ENCODE peak calls at places on chromosomes 6 and 20, in nine cellular contexts. One of them, this sample, is unnamed.

GRCh38 chr6:147986891-147987290 is 355.7 kb upstream of the SASH1 start:
- DNase-seq in SK-N-SH: no peak
- DNase-seq in upper lobe of right lung: no peak
- DNase-seq in HepG2: no peak
- DNase-seq in HFFc6: no peak
- DNase-seq in breast epithelium: no peak
- DNase-seq in astrocyte of the cerebellum: no peak
- DNase-seq in osteocyte: no peak
- DNase-seq in AG10803: no peak
- DNase-seq in this sample: no peak

GRCh38 chr6:48147101-48147500 is 36.1 kb upstream of the PTCHD4 start:
- DNase-seq in HepG2: no peak
- DNase-seq in osteocyte: no peak
- DNase-seq in SK-N-SH: no peak
- DNase-seq in upper lobe of right lung: no peak
- DNase-seq in HFFc6: no peak
- DNase-seq in breast epithelium: no peak
- DNase-seq in astrocyte of the cerebellum: no peak
- DNase-seq in AG10803: no peak
- DNase-seq in this sample: no peak

GRCh38 chr6:30748851-30749540 is 4.6 kb upstream of the IER3 start:
- DNase-seq in osteocyte: no peak
- DNase-seq in HepG2: peak
- DNase-seq in HFFc6: no peak
- DNase-seq in SK-N-SH: no peak
- DNase-seq in astrocyte of the cerebellum: no peak
- DNase-seq in AG10803: peak
- DNase-seq in breast epithelium: no peak
- DNase-seq in upper lobe of right lung: no peak
- DNase-seq in this sample: peak

GRCh38 chr20:49699200-49699992 is 14.3 kb downstream of the B4GALT5 start:
- DNase-seq in breast epithelium: no peak
- DNase-seq in HepG2: no peak
- DNase-seq in SK-N-SH: no peak
- DNase-seq in AG10803: no peak
- DNase-seq in HFFc6: peak
- DNase-seq in astrocyte of the cerebellum: no peak
- DNase-seq in upper lobe of right lung: no peak
- DNase-seq in osteocyte: no peak
- DNase-seq in this sample: peak

GRCh38 chr6:24927985-24928735 is 7.6 kb downstream of the RIPOR2 start:
- DNase-seq in osteocyte: no peak
- DNase-seq in AG10803: no peak
- DNase-seq in HepG2: no peak
- DNase-seq in astrocyte of the cerebellum: peak
- DNase-seq in SK-N-SH: no peak
- DNase-seq in upper lobe of right lung: no peak
- DNase-seq in breast epithelium: no peak
- DNase-seq in HFFc6: peak
- DNase-seq in this sample: no peak

GRCh38 chr6:20845592-20845991 is 311.3 kb downstream of the CDKAL1 start:
- DNase-seq in breast epithelium: no peak
- DNase-seq in SK-N-SH: no peak
- DNase-seq in upper lobe of right lung: no peak
- DNase-seq in AG10803: no peak
- DNase-seq in astrocyte of the cerebellum: no peak
- DNase-seq in HepG2: no peak
- DNase-seq in HFFc6: no peak
- DNase-seq in osteocyte: no peak
- DNase-seq in this sample: no peak

GRCh38 chr20:64001607-64002011 is 20.7 kb downstream of the PRPF6 start:
- DNase-seq in HFFc6: no peak
- DNase-seq in HepG2: no peak
- DNase-seq in AG10803: no peak
- DNase-seq in SK-N-SH: no peak
- DNase-seq in upper lobe of right lung: no peak
- DNase-seq in osteocyte: no peak
- DNase-seq in breast epithelium: no peak
- DNase-seq in astrocyte of the cerebellum: no peak
- DNase-seq in this sample: no peak

GRCh38 chr6:158596861-158597260 is 37.0 kb downstream of the TMEM181 start:
- DNase-seq in osteocyte: no peak
- DNase-seq in SK-N-SH: peak
- DNase-seq in astrocyte of the cerebellum: no peak
- DNase-seq in AG10803: no peak
- DNase-seq in HepG2: no peak
- DNase-seq in upper lobe of right lung: no peak
- DNase-seq in HFFc6: no peak
- DNase-seq in breast epithelium: no peak
- DNase-seq in this sample: no peak

GRCh38 chr6:28789553-28790083 is 134.2 kb downstream of the TRIM27 start:
- DNase-seq in HFFc6: peak
- DNase-seq in breast epithelium: no peak
- DNase-seq in upper lobe of right lung: no peak
- DNase-seq in HepG2: peak
- DNase-seq in osteocyte: no peak
- DNase-seq in SK-N-SH: no peak
- DNase-seq in AG10803: peak
- DNase-seq in astrocyte of the cerebellum: no peak
- DNase-seq in this sample: peak

GRCh38 chr20:51586005-51586440 is 43.5 kb upstream of the NFATC2 start:
- DNase-seq in osteocyte: no peak
- DNase-seq in HFFc6: peak
- DNase-seq in SK-N-SH: no peak
- DNase-seq in AG10803: peak
- DNase-seq in upper lobe of right lung: no peak
- DNase-seq in breast epithelium: no peak
- DNase-seq in astrocyte of the cerebellum: peak
- DNase-seq in HepG2: no peak
- DNase-seq in this sample: peak

GRCh38 chr6:63804381-63804956 is 168.9 kb downstream of the PHF3 start:
- DNase-seq in HepG2: no peak
- DNase-seq in osteocyte: no peak
- DNase-seq in upper lobe of right lung: no peak
- DNase-seq in astrocyte of the cerebellum: peak
- DNase-seq in HFFc6: peak
- DNase-seq in breast epithelium: no peak
- DNase-seq in SK-N-SH: peak
- DNase-seq in AG10803: peak
- DNase-seq in this sample: peak

GRCh38 chr6:74066168-74066871 is 370.3 kb downstream of the CD109 start:
- DNase-seq in AG10803: peak
- DNase-seq in HepG2: no peak
- DNase-seq in upper lobe of right lung: no peak
- DNase-seq in SK-N-SH: no peak
- DNase-seq in astrocyte of the cerebellum: no peak
- DNase-seq in breast epithelium: no peak
- DNase-seq in osteocyte: no peak
- DNase-seq in HFFc6: no peak
- DNase-seq in this sample: peak

GRCh38 chr20:41339957-41340326 is 679 bp upstream of the LPIN3 start:
- DNase-seq in breast epithelium: peak
- DNase-seq in osteocyte: peak
- DNase-seq in AG10803: peak
- DNase-seq in HepG2: peak
- DNase-seq in astrocyte of the cerebellum: no peak
- DNase-seq in SK-N-SH: peak
- DNase-seq in upper lobe of right lung: peak
- DNase-seq in HFFc6: peak
- DNase-seq in this sample: peak
- TF ChIP-seq CTCF in breast epithelium: peak
- TF ChIP-seq CTCF in osteocyte: peak
- TF ChIP-seq CTCF in AG10803: peak
- TF ChIP-seq CTCF in HepG2: peak
- TF ChIP-seq CTCF in astrocyte of the cerebellum: peak
- TF ChIP-seq CTCF in SK-N-SH: peak
- TF ChIP-seq CTCF in upper lobe of right lung: peak
- TF ChIP-seq CTCF in HFFc6: peak
- TF ChIP-seq CTCF in this sample: peak

GRCh38 chr6:146040360-146040759 is 11.5 kb downstream of the GRM1 start:
- DNase-seq in osteocyte: no peak
- DNase-seq in HepG2: no peak
- DNase-seq in breast epithelium: no peak
- DNase-seq in astrocyte of the cerebellum: no peak
- DNase-seq in upper lobe of right lung: no peak
- DNase-seq in HFFc6: no peak
- DNase-seq in AG10803: no peak
- DNase-seq in SK-N-SH: no peak
- DNase-seq in this sample: no peak

DNA sequence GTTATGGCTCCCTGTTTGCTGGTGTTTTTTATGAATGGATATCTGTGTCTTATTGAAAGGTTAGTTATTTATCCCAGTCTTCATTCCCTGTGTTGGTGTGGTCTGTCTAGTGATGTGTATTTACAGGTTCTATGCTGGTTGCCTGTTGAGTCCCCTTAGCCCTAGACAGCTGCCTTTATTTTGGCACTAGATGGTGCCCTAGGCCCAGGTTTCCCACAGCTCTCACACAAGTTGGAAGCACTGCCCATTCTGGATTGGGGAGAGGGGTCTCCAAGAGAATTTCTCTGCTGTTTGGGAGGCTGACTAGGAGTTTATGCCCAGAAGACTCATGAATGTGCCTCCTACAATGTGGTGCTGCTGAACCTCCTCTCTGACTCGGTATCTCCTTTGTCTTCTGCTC is 12.4 kb downstream of the GRM1 start:
- DNase-seq in SK-N-SH: no peak
- DNase-seq in upper lobe of right lung: no peak
- DNase-seq in breast epithelium: no peak
- DNase-seq in AG10803: peak
- DNase-seq in HepG2: peak
- DNase-seq in HFFc6: no peak
- DNase-seq in osteocyte: no peak
- DNase-seq in astrocyte of the cerebellum: peak
- DNase-seq in this sample: peak
- TF ChIP-seq CTCF in SK-N-SH: peak
- TF ChIP-seq CTCF in upper lobe of right lung: peak
- TF ChIP-seq CTCF in breast epithelium: no peak
- TF ChIP-seq CTCF in AG10803: peak
- TF ChIP-seq CTCF in HepG2: peak
- TF ChIP-seq CTCF in HFFc6: no peak
- TF ChIP-seq CTCF in osteocyte: peak
- TF ChIP-seq CTCF in astrocyte of the cerebellum: peak
- TF ChIP-seq CTCF in this sample: peak

GRCh38 chr20:8021541-8022269 is 2.1 kb upstream of the TMX4 start:
- DNase-seq in osteocyte: no peak
- DNase-seq in astrocyte of the cerebellum: no peak
- DNase-seq in HFFc6: no peak
- DNase-seq in breast epithelium: no peak
- DNase-seq in AG10803: no peak
- DNase-seq in upper lobe of right lung: no peak
- DNase-seq in SK-N-SH: no peak
- DNase-seq in HepG2: no peak
- DNase-seq in this sample: no peak

GRCh38 chr20:8018928-8019177 is 708 bp downstream of the TMX4 start:
- DNase-seq in AG10803: peak
- DNase-seq in HepG2: no peak
- DNase-seq in SK-N-SH: no peak
- DNase-seq in HFFc6: no peak
- DNase-seq in osteocyte: no peak
- DNase-seq in upper lobe of right lung: no peak
- DNase-seq in breast epithelium: no peak
- DNase-seq in astrocyte of the cerebellum: no peak
- DNase-seq in this sample: peak

GRCh38 chr20:8019998-8020247 is 362 bp upstream of the TMX4 start:
- DNase-seq in HepG2: no peak
- DNase-seq in breast epithelium: no peak
- DNase-seq in upper lobe of right lung: no peak
- DNase-seq in SK-N-SH: no peak
- DNase-seq in HFFc6: no peak
- DNase-seq in astrocyte of the cerebellum: no peak
- DNase-seq in osteocyte: no peak
- DNase-seq in AG10803: no peak
- DNase-seq in this sample: no peak

GRCh38 chr20:8020314-8021079 is 936 bp upstream of the TMX4 start:
- DNase-seq in astrocyte of the cerebellum: no peak
- DNase-seq in breast epithelium: no peak
- DNase-seq in AG10803: peak
- DNase-seq in HepG2: peak
- DNase-seq in SK-N-SH: no peak
- DNase-seq in HFFc6: no peak
- DNase-seq in osteocyte: no peak
- DNase-seq in upper lobe of right lung: no peak
- DNase-seq in this sample: no peak

DNA sequence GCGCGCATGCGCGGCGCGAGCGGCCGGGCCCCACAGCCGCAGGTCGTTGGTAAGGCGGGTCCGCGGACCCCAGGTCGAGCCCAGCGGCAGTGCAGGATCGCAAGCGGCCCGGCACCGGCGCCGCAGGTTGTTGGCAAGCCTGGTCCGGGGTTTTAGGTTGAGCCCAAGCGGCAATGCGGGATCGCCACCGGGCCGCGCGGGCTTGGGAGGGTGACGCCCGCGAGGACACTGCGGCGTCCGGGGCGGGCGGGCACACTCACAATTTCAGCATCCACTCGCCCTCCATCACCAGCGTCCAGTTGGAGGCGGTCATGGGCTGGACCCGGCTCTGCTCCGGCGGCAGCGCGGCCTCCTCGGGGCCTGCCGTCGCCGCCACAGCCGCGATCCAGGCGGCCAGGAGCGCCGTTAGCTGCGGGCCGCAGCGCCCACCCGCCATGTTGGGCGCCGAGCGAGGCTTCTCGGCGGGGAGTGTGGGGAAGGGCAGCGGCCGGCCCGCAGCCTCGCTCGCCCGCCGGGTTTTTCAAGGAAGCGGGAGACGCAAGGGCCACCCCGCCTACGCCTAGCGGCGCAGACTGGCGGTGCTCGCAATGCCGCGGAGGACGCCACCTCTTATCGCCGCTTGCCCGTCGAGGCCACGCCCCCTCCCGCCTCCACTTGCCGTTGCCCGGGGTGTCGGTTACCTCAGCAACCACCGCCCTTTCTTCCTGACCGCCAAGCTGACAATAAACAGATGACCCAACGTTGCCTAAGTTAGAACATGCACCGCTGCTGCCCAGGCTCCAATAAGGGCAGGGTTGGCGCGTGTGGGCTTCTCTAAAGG is at the start of gene TMX4:
- DNase-seq in astrocyte of the cerebellum: peak
- DNase-seq in HFFc6: peak
- DNase-seq in breast epithelium: peak
- DNase-seq in SK-N-SH: peak
- DNase-seq in upper lobe of right lung: peak
- DNase-seq in AG10803: peak
- DNase-seq in HepG2: peak
- DNase-seq in osteocyte: peak
- DNase-seq in this sample: peak
- TF ChIP-seq CTCF in astrocyte of the cerebellum: peak
- TF ChIP-seq CTCF in HFFc6: peak
- TF ChIP-seq CTCF in breast epithelium: peak
- TF ChIP-seq CTCF in SK-N-SH: peak
- TF ChIP-seq CTCF in upper lobe of right lung: peak
- TF ChIP-seq CTCF in AG10803: peak
- TF ChIP-seq CTCF in HepG2: peak
- TF ChIP-seq CTCF in osteocyte: peak
- TF ChIP-seq CTCF in this sample: peak

DNA sequence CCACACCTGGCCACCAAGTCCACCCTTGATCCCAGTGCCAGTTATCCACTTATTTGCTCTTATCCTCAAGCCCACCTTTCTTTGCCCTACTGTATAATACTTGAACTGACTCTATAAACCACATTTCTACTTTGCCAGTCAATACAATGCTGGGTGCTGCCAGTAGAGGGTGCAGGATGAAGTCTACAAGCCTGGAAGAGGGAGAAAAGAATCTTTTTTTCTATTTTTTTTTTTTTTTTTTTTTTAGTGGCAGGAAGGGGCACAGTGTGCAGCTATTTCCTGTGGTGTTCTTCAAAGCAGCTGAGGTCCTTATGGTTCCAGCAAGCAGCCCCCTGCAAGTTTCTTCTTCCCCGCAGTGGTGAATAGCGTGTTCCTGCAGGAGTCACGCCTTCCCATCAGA is 22.2 kb upstream of the GABRR1 start:
- DNase-seq in HFFc6: no peak
- DNase-seq in HepG2: no peak
- DNase-seq in osteocyte: no peak
- DNase-seq in astrocyte of the cerebellum: no peak
- DNase-seq in upper lobe of right lung: no peak
- DNase-seq in SK-N-SH: peak
- DNase-seq in breast epithelium: no peak
- DNase-seq in AG10803: no peak
- DNase-seq in this sample: no peak
- TF ChIP-seq CTCF in HFFc6: peak
- TF ChIP-seq CTCF in HepG2: no peak
- TF ChIP-seq CTCF in osteocyte: peak
- TF ChIP-seq CTCF in astrocyte of the cerebellum: peak
- TF ChIP-seq CTCF in upper lobe of right lung: peak
- TF ChIP-seq CTCF in SK-N-SH: peak
- TF ChIP-seq CTCF in breast epithelium: no peak
- TF ChIP-seq CTCF in AG10803: peak
- TF ChIP-seq CTCF in this sample: no peak

This sample was measured in bronchial epithelial cell.